ENCODE peak calls at places on chromosomes 2 and 18, in seven cellular contexts. One of them, this sample, is unnamed.

GRCh38 chr18:65091737-65092329 is 659.0 kb upstream of the CDH7 start:
- DNase-seq in HFFc6: no peak
- DNase-seq in HS-27A: no peak
- DNase-seq in stimulated activated CD8-positive, alpha-beta memory T cell treated with anti-CD3 and anti-CD28 coated beads, Interleukin-15, amount 100 ng/mL, for 4 hours: no peak
- DNase-seq in activated naive CD4-positive, alpha-beta T cell treated with anti-CD3 and anti-CD28 coated beads, Interleukin-2, amount 10 ng/mL, durations not matched to agents 7 days and 5 days: no peak
- DNase-seq in EL: no peak
- DNase-seq in cardiac muscle cell: no peak
- DNase-seq in this sample: no peak

GRCh38 chr2:37614061-37614802 is 57.2 kb downstream of the CDC42EP3 start:
- DNase-seq in HFFc6: peak
- DNase-seq in HS-27A: no peak
- DNase-seq in stimulated activated CD8-positive, alpha-beta memory T cell treated with anti-CD3 and anti-CD28 coated beads, Interleukin-15, amount 100 ng/mL, for 4 hours: no peak
- DNase-seq in activated naive CD4-positive, alpha-beta T cell treated with anti-CD3 and anti-CD28 coated beads, Interleukin-2, amount 10 ng/mL, durations not matched to agents 7 days and 5 days: no peak
- DNase-seq in EL: peak
- DNase-seq in cardiac muscle cell: peak
- DNase-seq in this sample: no peak

GRCh38 chr2:120029672-120030640 is 17.1 kb downstream of the EPB41L5 start:
- DNase-seq in HFFc6: no peak
- DNase-seq in HS-27A: no peak
- DNase-seq in stimulated activated CD8-positive, alpha-beta memory T cell treated with anti-CD3 and anti-CD28 coated beads, Interleukin-15, amount 100 ng/mL, for 4 hours: no peak
- DNase-seq in activated naive CD4-positive, alpha-beta T cell treated with anti-CD3 and anti-CD28 coated beads, Interleukin-2, amount 10 ng/mL, durations not matched to agents 7 days and 5 days: no peak
- DNase-seq in EL: no peak
- DNase-seq in cardiac muscle cell: no peak
- DNase-seq in this sample: no peak

GRCh38 chr2:203412555-203413331 is 84.5 kb downstream of the ABI2 start:
- DNase-seq in HFFc6: no peak
- DNase-seq in HS-27A: no peak
- DNase-seq in stimulated activated CD8-positive, alpha-beta memory T cell treated with anti-CD3 and anti-CD28 coated beads, Interleukin-15, amount 100 ng/mL, for 4 hours: no peak
- DNase-seq in activated naive CD4-positive, alpha-beta T cell treated with anti-CD3 and anti-CD28 coated beads, Interleukin-2, amount 10 ng/mL, durations not matched to agents 7 days and 5 days: no peak
- DNase-seq in EL: no peak
- DNase-seq in cardiac muscle cell: no peak
- DNase-seq in this sample: no peak

GRCh38 chr2:170820647-170821630 is 4.3 kb downstream of the GAD1 start:
- DNase-seq in HFFc6: no peak
- DNase-seq in HS-27A: no peak
- DNase-seq in stimulated activated CD8-positive, alpha-beta memory T cell treated with anti-CD3 and anti-CD28 coated beads, Interleukin-15, amount 100 ng/mL, for 4 hours: no peak
- DNase-seq in activated naive CD4-positive, alpha-beta T cell treated with anti-CD3 and anti-CD28 coated beads, Interleukin-2, amount 10 ng/mL, durations not matched to agents 7 days and 5 days: peak
- DNase-seq in EL: no peak
- DNase-seq in cardiac muscle cell: no peak
- DNase-seq in this sample: no peak

GRCh38 chr2:38750793-38751042 is 443 bp downstream of the SRSF7 start:
- DNase-seq in HFFc6: no peak
- DNase-seq in HS-27A: no peak
- DNase-seq in stimulated activated CD8-positive, alpha-beta memory T cell treated with anti-CD3 and anti-CD28 coated beads, Interleukin-15, amount 100 ng/mL, for 4 hours: peak
- DNase-seq in activated naive CD4-positive, alpha-beta T cell treated with anti-CD3 and anti-CD28 coated beads, Interleukin-2, amount 10 ng/mL, durations not matched to agents 7 days and 5 days: peak
- DNase-seq in EL: no peak
- DNase-seq in cardiac muscle cell: no peak
- DNase-seq in this sample: no peak

GRCh38 chr2:165833156-165833555 is 39.1 kb upstream of the GALNT3 start:
- DNase-seq in HFFc6: peak
- DNase-seq in HS-27A: peak
- DNase-seq in stimulated activated CD8-positive, alpha-beta memory T cell treated with anti-CD3 and anti-CD28 coated beads, Interleukin-15, amount 100 ng/mL, for 4 hours: no peak
- DNase-seq in activated naive CD4-positive, alpha-beta T cell treated with anti-CD3 and anti-CD28 coated beads, Interleukin-2, amount 10 ng/mL, durations not matched to agents 7 days and 5 days: no peak
- DNase-seq in EL: peak
- DNase-seq in cardiac muscle cell: peak
- DNase-seq in this sample: no peak

GRCh38 chr2:23635666-23636340 is 250.8 kb downstream of the KLHL29 start:
- DNase-seq in HFFc6: no peak
- DNase-seq in HS-27A: no peak
- DNase-seq in stimulated activated CD8-positive, alpha-beta memory T cell treated with anti-CD3 and anti-CD28 coated beads, Interleukin-15, amount 100 ng/mL, for 4 hours: no peak
- DNase-seq in activated naive CD4-positive, alpha-beta T cell treated with anti-CD3 and anti-CD28 coated beads, Interleukin-2, amount 10 ng/mL, durations not matched to agents 7 days and 5 days: no peak
- DNase-seq in EL: no peak
- DNase-seq in cardiac muscle cell: no peak
- DNase-seq in this sample: no peak

GRCh38 chr18:45687617-45688016 is 36.4 kb upstream of the SLC14A1 start:
- DNase-seq in HFFc6: no peak
- DNase-seq in HS-27A: no peak
- DNase-seq in stimulated activated CD8-positive, alpha-beta memory T cell treated with anti-CD3 and anti-CD28 coated beads, Interleukin-15, amount 100 ng/mL, for 4 hours: no peak
- DNase-seq in activated naive CD4-positive, alpha-beta T cell treated with anti-CD3 and anti-CD28 coated beads, Interleukin-2, amount 10 ng/mL, durations not matched to agents 7 days and 5 days: peak
- DNase-seq in EL: no peak
- DNase-seq in cardiac muscle cell: no peak
- DNase-seq in this sample: no peak

GRCh38 chr18:2846638-2847340 is at the start of gene EMILIN2:
- DNase-seq in HFFc6: no peak
- DNase-seq in HS-27A: no peak
- DNase-seq in stimulated activated CD8-positive, alpha-beta memory T cell treated with anti-CD3 and anti-CD28 coated beads, Interleukin-15, amount 100 ng/mL, for 4 hours: peak
- DNase-seq in activated naive CD4-positive, alpha-beta T cell treated with anti-CD3 and anti-CD28 coated beads, Interleukin-2, amount 10 ng/mL, durations not matched to agents 7 days and 5 days: peak
- DNase-seq in EL: peak
- DNase-seq in cardiac muscle cell: peak
- DNase-seq in this sample: no peak

GRCh38 chr2:173271825-173272224 is 82.8 kb upstream of the CDCA7 start:
- DNase-seq in HFFc6: no peak
- DNase-seq in HS-27A: no peak
- DNase-seq in stimulated activated CD8-positive, alpha-beta memory T cell treated with anti-CD3 and anti-CD28 coated beads, Interleukin-15, amount 100 ng/mL, for 4 hours: no peak
- DNase-seq in activated naive CD4-positive, alpha-beta T cell treated with anti-CD3 and anti-CD28 coated beads, Interleukin-2, amount 10 ng/mL, durations not matched to agents 7 days and 5 days: no peak
- DNase-seq in EL: peak
- DNase-seq in cardiac muscle cell: peak
- DNase-seq in this sample: no peak

GRCh38 chr2:203804070-203804469 is 63.5 kb upstream of the CTLA4 start:
- DNase-seq in HFFc6: peak
- DNase-seq in HS-27A: peak
- DNase-seq in stimulated activated CD8-positive, alpha-beta memory T cell treated with anti-CD3 and anti-CD28 coated beads, Interleukin-15, amount 100 ng/mL, for 4 hours: no peak
- DNase-seq in activated naive CD4-positive, alpha-beta T cell treated with anti-CD3 and anti-CD28 coated beads, Interleukin-2, amount 10 ng/mL, durations not matched to agents 7 days and 5 days: peak
- DNase-seq in EL: peak
- DNase-seq in cardiac muscle cell: peak
- DNase-seq in this sample: no peak

GRCh38 chr18:13578400-13578799 is 148.0 kb downstream of the FAM210A start:
- DNase-seq in HFFc6: no peak
- DNase-seq in HS-27A: no peak
- DNase-seq in stimulated activated CD8-positive, alpha-beta memory T cell treated with anti-CD3 and anti-CD28 coated beads, Interleukin-15, amount 100 ng/mL, for 4 hours: no peak
- DNase-seq in activated naive CD4-positive, alpha-beta T cell treated with anti-CD3 and anti-CD28 coated beads, Interleukin-2, amount 10 ng/mL, durations not matched to agents 7 days and 5 days: no peak
- DNase-seq in EL: no peak
- DNase-seq in cardiac muscle cell: no peak
- DNase-seq in this sample: no peak

GRCh38 chr18:55863876-55864275 is 275.9 kb upstream of the TCF4 start:
- DNase-seq in HFFc6: no peak
- DNase-seq in HS-27A: no peak
- DNase-seq in stimulated activated CD8-positive, alpha-beta memory T cell treated with anti-CD3 and anti-CD28 coated beads, Interleukin-15, amount 100 ng/mL, for 4 hours: no peak
- DNase-seq in activated naive CD4-positive, alpha-beta T cell treated with anti-CD3 and anti-CD28 coated beads, Interleukin-2, amount 10 ng/mL, durations not matched to agents 7 days and 5 days: no peak
- DNase-seq in EL: peak
- DNase-seq in cardiac muscle cell: peak
- DNase-seq in this sample: no peak

GRCh38 chr2:106011380-106011779 is 182.7 kb downstream of the UXS1 start:
- DNase-seq in HFFc6: no peak
- DNase-seq in HS-27A: no peak
- DNase-seq in stimulated activated CD8-positive, alpha-beta memory T cell treated with anti-CD3 and anti-CD28 coated beads, Interleukin-15, amount 100 ng/mL, for 4 hours: no peak
- DNase-seq in activated naive CD4-positive, alpha-beta T cell treated with anti-CD3 and anti-CD28 coated beads, Interleukin-2, amount 10 ng/mL, durations not matched to agents 7 days and 5 days: no peak
- DNase-seq in EL: no peak
- DNase-seq in cardiac muscle cell: peak
- DNase-seq in this sample: no peak

GRCh38 chr2:218406949-218407703 is 7.5 kb downstream of the CTDSP1 start:
- DNase-seq in HFFc6: peak
- DNase-seq in HS-27A: no peak
- DNase-seq in stimulated activated CD8-positive, alpha-beta memory T cell treated with anti-CD3 and anti-CD28 coated beads, Interleukin-15, amount 100 ng/mL, for 4 hours: no peak
- DNase-seq in activated naive CD4-positive, alpha-beta T cell treated with anti-CD3 and anti-CD28 coated beads, Interleukin-2, amount 10 ng/mL, durations not matched to agents 7 days and 5 days: peak
- DNase-seq in EL: peak
- DNase-seq in cardiac muscle cell: peak
- DNase-seq in this sample: no peak

GRCh38 chr2:83368916-83369315 is 1090.2 kb downstream of the SUCLG1 start:
- DNase-seq in HFFc6: no peak
- DNase-seq in HS-27A: no peak
- DNase-seq in stimulated activated CD8-positive, alpha-beta memory T cell treated with anti-CD3 and anti-CD28 coated beads, Interleukin-15, amount 100 ng/mL, for 4 hours: no peak
- DNase-seq in activated naive CD4-positive, alpha-beta T cell treated with anti-CD3 and anti-CD28 coated beads, Interleukin-2, amount 10 ng/mL, durations not matched to agents 7 days and 5 days: no peak
- DNase-seq in EL: peak
- DNase-seq in cardiac muscle cell: peak
- DNase-seq in this sample: no peak

GRCh38 chr2:88831792-88832248 is 140.3 kb downstream of the RPIA start:
- DNase-seq in HFFc6: no peak
- DNase-seq in HS-27A: peak
- DNase-seq in stimulated activated CD8-positive, alpha-beta memory T cell treated with anti-CD3 and anti-CD28 coated beads, Interleukin-15, amount 100 ng/mL, for 4 hours: no peak
- DNase-seq in activated naive CD4-positive, alpha-beta T cell treated with anti-CD3 and anti-CD28 coated beads, Interleukin-2, amount 10 ng/mL, durations not matched to agents 7 days and 5 days: peak
- DNase-seq in EL: peak
- DNase-seq in cardiac muscle cell: peak
- DNase-seq in this sample: no peak

GRCh38 chr2:238162171-238162515 is 3.4 kb downstream of the ERFE start:
- DNase-seq in HFFc6: no peak
- DNase-seq in HS-27A: no peak
- DNase-seq in stimulated activated CD8-positive, alpha-beta memory T cell treated with anti-CD3 and anti-CD28 coated beads, Interleukin-15, amount 100 ng/mL, for 4 hours: no peak
- DNase-seq in activated naive CD4-positive, alpha-beta T cell treated with anti-CD3 and anti-CD28 coated beads, Interleukin-2, amount 10 ng/mL, durations not matched to agents 7 days and 5 days: no peak
- DNase-seq in EL: no peak
- DNase-seq in cardiac muscle cell: no peak
- DNase-seq in this sample: no peak

GRCh38 chr18:46656326-46657114 is 500 bp downstream of the LOXHD1 start:
- DNase-seq in HFFc6: no peak
- DNase-seq in HS-27A: no peak
- DNase-seq in stimulated activated CD8-positive, alpha-beta memory T cell treated with anti-CD3 and anti-CD28 coated beads, Interleukin-15, amount 100 ng/mL, for 4 hours: no peak
- DNase-seq in activated naive CD4-positive, alpha-beta T cell treated with anti-CD3 and anti-CD28 coated beads, Interleukin-2, amount 10 ng/mL, durations not matched to agents 7 days and 5 days: no peak
- DNase-seq in EL: no peak
- DNase-seq in cardiac muscle cell: no peak
- DNase-seq in this sample: no peak

GRCh38 chr2:239597216-239597615 is 196.4 kb upstream of the HDAC4 start:
- DNase-seq in HFFc6: no peak
- DNase-seq in HS-27A: no peak
- DNase-seq in stimulated activated CD8-positive, alpha-beta memory T cell treated with anti-CD3 and anti-CD28 coated beads, Interleukin-15, amount 100 ng/mL, for 4 hours: no peak
- DNase-seq in activated naive CD4-positive, alpha-beta T cell treated with anti-CD3 and anti-CD28 coated beads, Interleukin-2, amount 10 ng/mL, durations not matched to agents 7 days and 5 days: no peak
- DNase-seq in EL: no peak
- DNase-seq in cardiac muscle cell: no peak
- DNase-seq in this sample: no peak

GRCh38 chr18:8358066-8358795 is 251.0 kb upstream of the RAB12 start:
- DNase-seq in HFFc6: no peak
- DNase-seq in HS-27A: no peak
- DNase-seq in stimulated activated CD8-positive, alpha-beta memory T cell treated with anti-CD3 and anti-CD28 coated beads, Interleukin-15, amount 100 ng/mL, for 4 hours: no peak
- DNase-seq in activated naive CD4-positive, alpha-beta T cell treated with anti-CD3 and anti-CD28 coated beads, Interleukin-2, amount 10 ng/mL, durations not matched to agents 7 days and 5 days: no peak
- DNase-seq in EL: no peak
- DNase-seq in cardiac muscle cell: no peak
- DNase-seq in this sample: no peak

GRCh38 chr2:236343400-236344161 is 79.4 kb upstream of the ASB18 start:
- DNase-seq in HFFc6: peak
- DNase-seq in HS-27A: peak
- DNase-seq in stimulated activated CD8-positive, alpha-beta memory T cell treated with anti-CD3 and anti-CD28 coated beads, Interleukin-15, amount 100 ng/mL, for 4 hours: no peak
- DNase-seq in activated naive CD4-positive, alpha-beta T cell treated with anti-CD3 and anti-CD28 coated beads, Interleukin-2, amount 10 ng/mL, durations not matched to agents 7 days and 5 days: peak
- DNase-seq in EL: peak
- DNase-seq in cardiac muscle cell: peak
- DNase-seq in this sample: no peak

GRCh38 chr2:20781656-20782265 is 41.1 kb downstream of the LDAH start:
- DNase-seq in HFFc6: no peak
- DNase-seq in HS-27A: peak
- DNase-seq in stimulated activated CD8-positive, alpha-beta memory T cell treated with anti-CD3 and anti-CD28 coated beads, Interleukin-15, amount 100 ng/mL, for 4 hours: no peak
- DNase-seq in activated naive CD4-positive, alpha-beta T cell treated with anti-CD3 and anti-CD28 coated beads, Interleukin-2, amount 10 ng/mL, durations not matched to agents 7 days and 5 days: peak
- DNase-seq in EL: peak
- DNase-seq in cardiac muscle cell: peak
- DNase-seq in this sample: no peak

GRCh38 chr18:23994361-23994902 is 20.1 kb upstream of the TTC39C start:
- DNase-seq in HFFc6: peak
- DNase-seq in HS-27A: peak
- DNase-seq in stimulated activated CD8-positive, alpha-beta memory T cell treated with anti-CD3 and anti-CD28 coated beads, Interleukin-15, amount 100 ng/mL, for 4 hours: no peak
- DNase-seq in activated naive CD4-positive, alpha-beta T cell treated with anti-CD3 and anti-CD28 coated beads, Interleukin-2, amount 10 ng/mL, durations not matched to agents 7 days and 5 days: no peak
- DNase-seq in EL: peak
- DNase-seq in cardiac muscle cell: peak
- DNase-seq in this sample: no peak

GRCh38 chr2:72028996-72029395 is 118.7 kb downstream of the CYP26B1 start:
- DNase-seq in HFFc6: no peak
- DNase-seq in HS-27A: no peak
- DNase-seq in stimulated activated CD8-positive, alpha-beta memory T cell treated with anti-CD3 and anti-CD28 coated beads, Interleukin-15, amount 100 ng/mL, for 4 hours: no peak
- DNase-seq in activated naive CD4-positive, alpha-beta T cell treated with anti-CD3 and anti-CD28 coated beads, Interleukin-2, amount 10 ng/mL, durations not matched to agents 7 days and 5 days: no peak
- DNase-seq in EL: no peak
- DNase-seq in cardiac muscle cell: no peak
- DNase-seq in this sample: no peak

GRCh38 chr2:148888003-148888501 is 13.0 kb downstream of the KIF5C start:
- DNase-seq in HFFc6: no peak
- DNase-seq in HS-27A: no peak
- DNase-seq in stimulated activated CD8-positive, alpha-beta memory T cell treated with anti-CD3 and anti-CD28 coated beads, Interleukin-15, amount 100 ng/mL, for 4 hours: no peak
- DNase-seq in activated naive CD4-positive, alpha-beta T cell treated with anti-CD3 and anti-CD28 coated beads, Interleukin-2, amount 10 ng/mL, durations not matched to agents 7 days and 5 days: peak
- DNase-seq in EL: no peak
- DNase-seq in cardiac muscle cell: no peak
- DNase-seq in this sample: no peak

GRCh38 chr2:228417526-228417925 is 236.0 kb upstream of the SPHKAP start:
- DNase-seq in HFFc6: peak
- DNase-seq in HS-27A: no peak
- DNase-seq in stimulated activated CD8-positive, alpha-beta memory T cell treated with anti-CD3 and anti-CD28 coated beads, Interleukin-15, amount 100 ng/mL, for 4 hours: no peak
- DNase-seq in activated naive CD4-positive, alpha-beta T cell treated with anti-CD3 and anti-CD28 coated beads, Interleukin-2, amount 10 ng/mL, durations not matched to agents 7 days and 5 days: no peak
- DNase-seq in EL: peak
- DNase-seq in cardiac muscle cell: no peak
- DNase-seq in this sample: no peak

GRCh38 chr2:205141381-205141780 is 540.9 kb upstream of the NRP2 start:
- DNase-seq in HFFc6: no peak
- DNase-seq in HS-27A: no peak
- DNase-seq in stimulated activated CD8-positive, alpha-beta memory T cell treated with anti-CD3 and anti-CD28 coated beads, Interleukin-15, amount 100 ng/mL, for 4 hours: no peak
- DNase-seq in activated naive CD4-positive, alpha-beta T cell treated with anti-CD3 and anti-CD28 coated beads, Interleukin-2, amount 10 ng/mL, durations not matched to agents 7 days and 5 days: no peak
- DNase-seq in EL: no peak
- DNase-seq in cardiac muscle cell: no peak
- DNase-seq in this sample: no peak

GRCh38 chr2:8547284-8548064 is 134.4 kb upstream of the ID2 start:
- DNase-seq in HFFc6: no peak
- DNase-seq in HS-27A: no peak
- DNase-seq in stimulated activated CD8-positive, alpha-beta memory T cell treated with anti-CD3 and anti-CD28 coated beads, Interleukin-15, amount 100 ng/mL, for 4 hours: no peak
- DNase-seq in activated naive CD4-positive, alpha-beta T cell treated with anti-CD3 and anti-CD28 coated beads, Interleukin-2, amount 10 ng/mL, durations not matched to agents 7 days and 5 days: no peak
- DNase-seq in EL: no peak
- DNase-seq in cardiac muscle cell: no peak
- DNase-seq in this sample: no peak

GRCh38 chr18:39966275-39966674 is 1988.8 kb upstream of the PIK3C3 start:
- DNase-seq in HFFc6: no peak
- DNase-seq in HS-27A: no peak
- DNase-seq in stimulated activated CD8-positive, alpha-beta memory T cell treated with anti-CD3 and anti-CD28 coated beads, Interleukin-15, amount 100 ng/mL, for 4 hours: no peak
- DNase-seq in activated naive CD4-positive, alpha-beta T cell treated with anti-CD3 and anti-CD28 coated beads, Interleukin-2, amount 10 ng/mL, durations not matched to agents 7 days and 5 days: no peak
- DNase-seq in EL: no peak
- DNase-seq in cardiac muscle cell: no peak
- DNase-seq in this sample: no peak

GRCh38 chr2:64837116-64837704 is 152.0 kb upstream of the SLC1A4 start:
- DNase-seq in HFFc6: peak
- DNase-seq in HS-27A: no peak
- DNase-seq in stimulated activated CD8-positive, alpha-beta memory T cell treated with anti-CD3 and anti-CD28 coated beads, Interleukin-15, amount 100 ng/mL, for 4 hours: no peak
- DNase-seq in activated naive CD4-positive, alpha-beta T cell treated with anti-CD3 and anti-CD28 coated beads, Interleukin-2, amount 10 ng/mL, durations not matched to agents 7 days and 5 days: no peak
- DNase-seq in EL: peak
- DNase-seq in cardiac muscle cell: peak
- DNase-seq in this sample: no peak

GRCh38 chr2:216316743-216317142 is 55.5 kb downstream of the MARCHF4 start:
- DNase-seq in HFFc6: peak
- DNase-seq in HS-27A: peak
- DNase-seq in stimulated activated CD8-positive, alpha-beta memory T cell treated with anti-CD3 and anti-CD28 coated beads, Interleukin-15, amount 100 ng/mL, for 4 hours: no peak
- DNase-seq in activated naive CD4-positive, alpha-beta T cell treated with anti-CD3 and anti-CD28 coated beads, Interleukin-2, amount 10 ng/mL, durations not matched to agents 7 days and 5 days: no peak
- DNase-seq in EL: peak
- DNase-seq in cardiac muscle cell: no peak
- DNase-seq in this sample: no peak

GRCh38 chr18:34661464-34662087 is 48.5 kb upstream of the DTNA start:
- DNase-seq in HFFc6: peak
- DNase-seq in HS-27A: peak
- DNase-seq in stimulated activated CD8-positive, alpha-beta memory T cell treated with anti-CD3 and anti-CD28 coated beads, Interleukin-15, amount 100 ng/mL, for 4 hours: no peak
- DNase-seq in activated naive CD4-positive, alpha-beta T cell treated with anti-CD3 and anti-CD28 coated beads, Interleukin-2, amount 10 ng/mL, durations not matched to agents 7 days and 5 days: no peak
- DNase-seq in EL: peak
- DNase-seq in cardiac muscle cell: peak
- DNase-seq in this sample: no peak

GRCh38 chr2:98299506-98299905 is 46.8 kb upstream of the CNGA3 start:
- DNase-seq in HFFc6: no peak
- DNase-seq in HS-27A: no peak
- DNase-seq in stimulated activated CD8-positive, alpha-beta memory T cell treated with anti-CD3 and anti-CD28 coated beads, Interleukin-15, amount 100 ng/mL, for 4 hours: no peak
- DNase-seq in activated naive CD4-positive, alpha-beta T cell treated with anti-CD3 and anti-CD28 coated beads, Interleukin-2, amount 10 ng/mL, durations not matched to agents 7 days and 5 days: no peak
- DNase-seq in EL: no peak
- DNase-seq in cardiac muscle cell: no peak
- DNase-seq in this sample: no peak